ENCODE peak calls at places on chromosome 19, in six cellular contexts. C, N, O, S, G and B are unnamed samples.

GRCh38 chr19:13256918-13257317 is 106.7 kb downstream of the IER2 start:
- DNase-seq in C (no peak), N (no peak), O (no peak), S (no peak), G (no peak), B (no peak)

GRCh38 chr19:30096596-30097370 is 154.7 kb downstream of the URI1 start:
- DNase-seq in C (no peak), N (no peak), O (no peak), S (no peak), G (no peak), B (no peak)

GRCh38 chr19:41172297-41173164 is 20.5 kb upstream of the CYP2S1 start:
- DNase-seq in C (no peak), N (no peak), O (no peak), S (no peak), G (no peak), B (no peak)

GRCh38 chr19:34269968-34270621 is 15.7 kb downstream of the GARRE1 start:
- DNase-seq in C (peak), N (peak), O (peak), S (no peak), G (peak), B (no peak)

GRCh38 chr19:17370026-17370587 is 7.0 kb downstream of the PLVAP start:
- DNase-seq in C (no peak), N (no peak), O (no peak), S (no peak), G (no peak), B (no peak)

GRCh38 chr19:23817519-23817918 is 58.8 kb upstream of the ZNF681 start:
- DNase-seq in C (no peak), N (peak), O (no peak), S (no peak), G (peak), B (no peak)

GRCh38 chr19:13339869-13340268 is 166.4 kb downstream of the CACNA1A start:
- DNase-seq in C (no peak), N (no peak), O (no peak), S (no peak), G (no peak), B (no peak)

GRCh38 chr19:13959141-13959961 is 7.0 kb downstream of the DCAF15 start:
- DNase-seq in C (no peak), N (no peak), O (no peak), S (no peak), G (no peak), B (no peak)

GRCh38 chr19:19594371-19594770 is 24.1 kb downstream of the PBX4 start:
- DNase-seq in C (no peak), N (no peak), O (no peak), S (no peak), G (no peak), B (no peak)

GRCh38 chr19:33627962-33628839 is 6.4 kb downstream of the CHST8 start:
- DNase-seq in C (no peak), N (no peak), O (no peak), S (no peak), G (no peak), B (no peak)

GRCh38 chr19:45245334-45245787 is at the start of gene EXOC3L2:
- DNase-seq in C (no peak), N (no peak), O (no peak), S (no peak), G (no peak), B (no peak)

GRCh38 chr19:18468930-18469244 is 31.0 kb upstream of the ISYNA1 start:
- DNase-seq in C (no peak), N (no peak), O (no peak), S (no peak), G (no peak), B (no peak)

GRCh38 chr19:50718255-50719118 is 1.1 kb downstream of the SHANK1 start:
- DNase-seq in C (no peak), N (peak), O (no peak), S (no peak), G (no peak), B (no peak)

GRCh38 chr19:46542428-46543230 is 47.0 kb upstream of the PNMA8B start:
- DNase-seq in C (peak), N (peak), O (peak), S (peak), G (peak), B (peak)

GRCh38 chr19:1324792-1325567 is 39.3 kb downstream of the EFNA2 start:
- DNase-seq in C (peak), N (no peak), O (peak), S (no peak), G (peak), B (peak)

GRCh38 chr19:55468054-55468393 is 3.5 kb upstream of the C19orf85 start:
- DNase-seq in C (no peak), N (no peak), O (no peak), S (no peak), G (no peak), B (no peak)
- TF ChIP-seq CTCF in C (no peak), N (no peak), O (peak), S (peak), G (peak), B (no peak)

GRCh38 chr19:4592445-4592844 is 33.0 kb upstream of the SEMA6B start:
- DNase-seq in C (no peak), N (no peak), O (no peak), S (no peak), G (no peak), B (no peak)

GRCh38 chr19:4591296-4591695 is 31.8 kb upstream of the SEMA6B start:
- DNase-seq in C (no peak), N (no peak), O (no peak), S (no peak), G (no peak), B (no peak)

GRCh38 chr19:4590559-4590958 is 31.1 kb upstream of the SEMA6B start:
- DNase-seq in C (no peak), N (no peak), O (no peak), S (no peak), G (no peak), B (no peak)

GRCh38 chr19:4587527-4587926 is 28.0 kb upstream of the SEMA6B start:
- DNase-seq in C (no peak), N (no peak), O (no peak), S (no peak), G (no peak), B (no peak)

GRCh38 chr19:4589579-4590410 is 30.3 kb upstream of the SEMA6B start:
- DNase-seq in C (no peak), N (peak), O (no peak), S (no peak), G (no peak), B (no peak)
- TF ChIP-seq CTCF in C (no peak), N (peak), O (no peak), S (peak), G (no peak), B (no peak)

DNA sequence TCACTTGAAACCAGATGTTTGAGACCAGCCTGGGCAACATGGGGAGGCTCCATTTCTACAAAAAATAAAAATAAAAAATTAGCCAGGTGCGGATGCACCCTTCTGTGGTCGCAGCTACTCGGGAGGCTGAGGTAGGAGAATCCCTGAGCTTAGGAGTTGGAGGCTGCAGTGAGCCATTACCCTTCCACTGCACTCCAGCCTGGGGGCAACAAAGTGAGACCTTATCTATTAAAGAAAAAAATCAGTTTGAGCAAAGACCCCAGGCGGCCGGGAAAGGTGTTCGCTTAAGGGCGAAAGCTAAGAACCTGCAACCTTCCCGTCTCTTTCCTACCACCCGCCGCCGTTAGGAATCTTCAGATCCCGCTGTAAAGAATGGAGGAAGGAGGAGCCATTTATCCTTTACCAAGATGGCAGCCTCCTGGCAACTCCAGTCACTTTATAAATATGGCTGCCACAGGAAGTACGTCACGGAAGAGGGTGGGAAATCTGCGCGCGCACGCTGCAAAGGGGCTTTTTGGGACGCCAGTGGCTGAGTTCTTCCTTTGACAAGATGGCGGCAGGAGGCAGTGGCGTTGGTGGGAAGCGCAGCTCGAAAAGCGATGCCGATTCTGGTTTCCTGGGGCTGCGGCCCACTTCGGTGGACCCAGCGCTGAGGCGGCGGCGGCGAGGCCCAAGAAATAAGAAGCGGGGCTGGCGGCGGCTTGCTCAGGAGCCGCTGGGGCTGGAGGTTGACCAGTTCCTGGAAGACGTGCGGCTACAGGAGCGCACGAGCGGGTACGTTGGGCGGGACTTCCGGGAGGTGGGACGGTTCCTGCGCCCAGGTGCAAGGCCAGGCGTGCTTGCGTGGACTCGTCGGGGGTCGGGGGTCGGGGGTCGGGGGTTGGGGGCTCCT is at the start of gene NOP53:
- DNase-seq in C (peak), N (peak), O (peak), S (peak), G (peak), B (peak)
- TF ChIP-seq CTCF in C (no peak), N (no peak), O (no peak), S (no peak), G (no peak), B (no peak)

DNA sequence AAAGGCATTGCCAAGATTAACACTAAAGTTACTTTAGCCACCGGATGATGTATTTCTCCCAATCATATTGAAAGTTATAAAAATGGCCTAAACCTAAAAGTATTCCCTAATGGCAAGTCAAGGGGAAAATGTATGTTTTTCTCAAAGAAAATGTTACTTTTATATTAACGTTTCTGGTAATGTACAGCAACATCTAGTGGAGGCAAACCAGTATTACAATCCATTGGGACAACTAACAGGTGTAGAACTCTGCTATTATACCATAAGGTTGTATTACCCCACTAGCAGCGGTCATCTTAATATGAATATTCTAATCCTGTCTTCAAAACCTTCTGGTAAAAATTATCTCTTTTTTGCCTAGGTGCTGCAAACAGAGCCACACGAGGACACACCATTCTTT is 69.2 kb downstream of the ZNF100 start:
- DNase-seq in C (no peak), N (no peak), O (no peak), S (no peak), G (no peak), B (no peak)
- TF ChIP-seq CTCF in C (peak), N (peak), O (no peak), S (peak), G (peak), B (no peak)

DNA sequence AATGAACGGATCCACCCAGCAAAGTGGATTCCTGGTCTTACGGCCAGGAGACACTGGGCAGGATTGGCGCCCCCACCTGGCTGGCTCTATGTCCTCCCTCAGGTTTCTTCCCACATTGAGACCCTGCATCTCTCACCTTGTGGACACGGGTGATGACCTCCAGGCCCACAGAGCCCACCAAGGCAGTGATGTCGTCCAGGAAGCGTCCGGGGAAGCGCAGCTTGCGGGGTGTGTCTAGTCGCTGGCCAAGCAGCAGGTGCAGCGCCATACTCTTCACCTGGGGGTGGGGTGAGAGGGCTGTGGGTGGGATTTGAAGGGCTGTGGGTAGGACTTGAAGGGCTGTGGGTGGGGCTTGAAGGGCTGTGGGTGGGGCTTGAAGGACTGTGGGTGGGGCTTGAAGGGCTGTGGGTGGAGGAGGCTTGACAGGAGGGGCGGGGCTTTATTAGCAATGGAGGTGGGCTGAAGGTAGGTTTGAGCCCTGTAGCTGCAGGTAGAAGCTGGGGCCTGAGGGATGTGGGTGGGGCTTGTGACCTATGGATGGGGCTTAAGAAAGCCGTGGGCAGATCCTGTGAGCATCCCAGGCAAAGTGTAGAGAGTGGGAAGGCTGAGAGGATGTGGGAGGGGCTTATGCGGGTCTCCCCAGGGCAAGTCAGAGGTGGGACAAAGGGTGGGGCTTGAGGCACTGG is 12.1 kb upstream of the ANGPTL8 start:
- DNase-seq in C (no peak), N (peak), O (no peak), S (no peak), G (no peak), B (no peak)
- TF ChIP-seq CTCF in C (no peak), N (peak), O (no peak), S (peak), G (no peak), B (no peak)

GRCh38 chr19:3075605-3076431 is 13.5 kb upstream of the TLE5 start:
- DNase-seq in C (no peak), N (peak), O (no peak), S (peak), G (peak), B (peak)

GRCh38 chr19:3073159-3073563 is 10.9 kb upstream of the TLE5 start:
- DNase-seq in C (no peak), N (no peak), O (no peak), S (no peak), G (no peak), B (no peak)

GRCh38 chr19:3071764-3072163 is 9.5 kb upstream of the TLE5 start:
- DNase-seq in C (no peak), N (no peak), O (no peak), S (no peak), G (no peak), B (no peak)

GRCh38 chr19:3079578-3079977 is 14.6 kb upstream of the GNA11 start:
- DNase-seq in C (no peak), N (no peak), O (no peak), S (no peak), G (no peak), B (no peak)

DNA sequence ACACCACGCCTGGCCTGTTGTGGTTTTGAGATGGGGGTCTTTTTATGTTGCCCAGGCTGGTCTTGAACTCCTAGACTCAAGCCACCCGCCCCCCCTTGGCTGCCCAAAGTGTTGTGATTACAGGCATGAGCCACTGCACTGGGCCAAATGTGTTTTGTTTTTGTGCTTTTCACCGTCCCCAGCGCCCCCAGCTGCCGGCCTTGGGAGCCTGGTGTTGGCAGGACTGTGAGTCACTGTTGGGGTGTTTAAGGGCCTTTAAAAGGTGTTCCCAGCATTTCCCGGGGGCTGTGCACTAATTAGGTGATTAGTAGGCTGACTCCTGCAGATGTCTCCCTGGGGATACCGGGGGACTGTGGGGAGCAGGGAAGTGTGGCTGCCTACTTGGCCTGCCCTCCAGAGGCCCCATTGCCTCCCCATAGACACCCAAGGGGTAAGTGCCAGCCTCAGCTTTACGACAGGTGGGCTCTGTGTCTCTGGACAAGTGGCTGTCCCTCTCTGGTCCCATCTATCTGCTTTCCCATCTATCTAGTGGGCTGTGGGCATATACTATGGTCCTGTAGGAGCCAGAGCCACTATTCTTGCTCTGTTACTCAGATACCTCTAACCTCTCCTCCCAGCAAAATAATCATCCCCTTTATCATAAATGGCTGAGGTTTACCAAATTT is 11.8 kb upstream of the TLE5 start:
- DNase-seq in C (no peak), N (no peak), O (no peak), S (no peak), G (no peak), B (no peak)
- TF ChIP-seq CTCF in C (no peak), N (no peak), O (no peak), S (no peak), G (no peak), B (no peak)

DNA sequence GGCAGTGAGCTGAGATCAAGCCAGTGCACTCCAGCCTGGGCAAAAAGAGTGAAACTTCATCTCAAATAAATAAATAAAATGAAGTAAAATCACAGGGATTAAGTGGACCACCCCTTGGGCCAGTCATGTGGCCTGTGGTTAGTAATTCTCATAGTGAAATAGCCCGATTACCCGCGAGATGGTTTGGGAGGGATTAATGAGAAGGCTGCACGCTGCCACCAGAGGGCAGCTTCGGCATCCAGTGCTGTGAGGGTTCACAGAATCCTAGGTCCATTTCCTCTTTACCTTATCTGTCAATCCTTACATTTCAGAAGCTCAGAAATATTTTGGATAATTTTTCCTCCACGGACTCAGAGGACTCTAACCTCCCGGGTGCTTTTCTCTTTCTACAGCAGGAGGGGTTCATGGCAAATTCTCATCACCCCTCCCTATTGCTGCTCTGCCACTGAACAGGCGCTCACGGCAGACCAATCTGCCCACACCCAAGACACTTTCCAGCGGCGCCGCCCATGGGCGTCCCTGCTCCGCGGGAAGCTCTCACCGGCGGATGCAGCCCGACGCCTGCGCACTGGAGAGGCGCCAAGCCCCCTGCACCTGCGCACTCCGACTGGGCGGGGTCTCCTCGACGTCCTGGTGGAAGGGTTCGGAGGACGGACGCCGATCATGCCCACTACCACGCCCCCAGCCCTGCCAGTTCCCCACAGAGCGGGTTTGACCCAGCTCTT is 11.0 kb downstream of the ZNF835 start:
- DNase-seq in C (no peak), N (no peak), O (peak), S (no peak), G (no peak), B (no peak)
- TF ChIP-seq CTCF in C (no peak), N (peak), O (no peak), S (no peak), G (no peak), B (no peak)